ENCODE peak calls at places on chromosomes 7 and 10, in five cellular contexts. H is iris pigment epithelial cell; W is activated T-cell treated with anti-CD3 and anti-CD28 coated beads for 1 hour; Z is CD4-positive, CD25-positive, alpha-beta regulatory T cell; P is ecto neural progenitor cell. R is an unnamed sample.

GRCh38 chr10:44963772-44964633 is 4.4 kb downstream of the RASSF4 start:
- DNase-seq in H (no peak), W (no peak), Z (no peak), P (peak), R (no peak)

GRCh38 chr7:150370612-150371071 is 2.0 kb downstream of the REPIN1 start:
- DNase-seq in H (peak), W (no peak), Z (no peak), P (no peak), R (no peak)

GRCh38 chr7:68789597-68789996 is 808.7 kb upstream of the AUTS2 start:
- DNase-seq in H (no peak), W (no peak), Z (no peak), P (no peak), R (no peak)

GRCh38 chr7:95688931-95689453 is 83.4 kb upstream of the DYNC1I1 start:
- DNase-seq in H (peak), W (no peak), Z (no peak), P (no peak), R (no peak)

GRCh38 chr7:111756687-111757178 is 194.4 kb upstream of the IMMP2L start:
- DNase-seq in H (peak), W (no peak), Z (no peak), P (peak), R (no peak)

GRCh38 chr7:106012935-106013439 is 49.9 kb downstream of the CDHR3 start:
- DNase-seq in H (peak), W (no peak), Z (no peak), P (no peak), R (no peak)

GRCh38 chr10:29608476-29609301 is 26.1 kb downstream of the SVIL start:
- DNase-seq in H (no peak), W (no peak), Z (no peak), P (no peak), R (no peak)

GRCh38 chr10:103395754-103396066 is 565 bp downstream of the ATP5MK start:
- DNase-seq in H (peak), W (no peak), Z (no peak), P (no peak), R (no peak)

GRCh38 chr10:68900427-68901105 is 549 bp upstream of the DDX50 start:
- DNase-seq in H (peak), W (no peak), Z (no peak), P (peak), R (peak)

GRCh38 chr10:27252267-27253000 is 11.8 kb upstream of the ACBD5 start:
- DNase-seq in H (peak), W (peak), Z (peak), P (peak), R (no peak)

GRCh38 chr7:15750741-15751140 is 64.3 kb upstream of the MEOX2 start:
- DNase-seq in H (no peak), W (no peak), Z (no peak), P (no peak), R (peak)

GRCh38 chr7:6403907-6404306 is 43.8 kb downstream of the DAGLB start:
- DNase-seq in H (no peak), W (no peak), Z (no peak), P (no peak), R (no peak)

GRCh38 chr10:46541017-46541661 is 15.3 kb downstream of the GPRIN2 start:
- DNase-seq in H (peak), W (no peak), Z (no peak), P (peak), R (no peak)

GRCh38 chr10:106682175-106682574 is 482.3 kb downstream of the SORCS1 start:
- DNase-seq in H (peak), W (no peak), Z (no peak), P (no peak), R (no peak)

GRCh38 chr10:93421426-93421825 is 60.7 kb downstream of the MYOF start:
- DNase-seq in H (no peak), W (no peak), Z (no peak), P (no peak), R (no peak)

GRCh38 chr10:30013684-30014246 is 45.6 kb downstream of the JCAD start:
- DNase-seq in H (peak), W (no peak), Z (no peak), P (no peak), R (no peak)

GRCh38 chr7:105496501-105496900 is 25.6 kb downstream of the PUS7 start:
- DNase-seq in H (peak), W (no peak), Z (no peak), P (no peak), R (no peak)

GRCh38 chr10:80173441-80173840 is 31.9 kb downstream of the ANXA11 start:
- DNase-seq in H (no peak), W (no peak), Z (no peak), P (no peak), R (no peak)

GRCh38 chr7:91034459-91035368 is 229.5 kb upstream of the FZD1 start:
- DNase-seq in H (peak), W (no peak), Z (no peak), P (peak), R (no peak)

GRCh38 chr7:34928052-34928451 is 109.2 kb downstream of the DPY19L1 start:
- DNase-seq in H (peak), W (peak), Z (peak), P (peak), R (no peak)

GRCh38 chr10:101616415-101617101 is 28.4 kb downstream of the DPCD start:
- DNase-seq in H (no peak), W (no peak), Z (no peak), P (no peak), R (no peak)

GRCh38 chr10:31648966-31649365 is 279.7 kb downstream of the ARHGAP12 start:
- DNase-seq in H (no peak), W (no peak), Z (no peak), P (no peak), R (no peak)

GRCh38 chr7:30196408-30196807 is 61.6 kb downstream of the MTURN start:
- DNase-seq in H (no peak), W (no peak), Z (no peak), P (no peak), R (no peak)

GRCh38 chr7:111329367-111330234 is 232.7 kb downstream of the IMMP2L start:
- DNase-seq in H (peak), W (no peak), Z (no peak), P (no peak), R (no peak)

GRCh38 chr10:74544106-74544505 is 282.3 kb upstream of the KAT6B start:
- DNase-seq in H (peak), W (no peak), Z (no peak), P (no peak), R (no peak)

GRCh38 chr7:13800694-13801448 is 188.6 kb downstream of the ETV1 start:
- DNase-seq in H (peak), W (no peak), Z (no peak), P (no peak), R (no peak)

R was measured in HS-27A.